ENCODE peak calls at places on chromosomes 1 and 21, in four cellular contexts. N is activated CD8-positive, alpha-beta memory T cell treated with anti-CD3 and anti-CD28 coated beads for 1 hour; H is nucleus accumbens; A is NB4. Q is an unnamed sample.

GRCh38 chr1:168288311-168289052 is 7.8 kb downstream of the TBX19 start:
- DNase-seq in N (no peak), H (no peak), A (no peak), Q (no peak)

GRCh38 chr21:44931501-44932365 is 8.1 kb upstream of the SLX9 start:
- DNase-seq in N (no peak), H (no peak), A (no peak), Q (no peak)

GRCh38 chr1:4754816-4755215 is 100.4 kb downstream of the AJAP1 start:
- DNase-seq in N (no peak), H (no peak), A (peak; percentile 36), Q (no peak)

GRCh38 chr1:158148458-158148857 is 32.2 kb upstream of the CD1D start:
- DNase-seq in N (no peak), H (no peak), A (peak; percentile 25), Q (no peak)

GRCh38 chr1:38527373-38527966 is 332.1 kb downstream of the RRAGC start:
- DNase-seq in N (peak; percentile 3), H (no peak), A (no peak), Q (peak; percentile 41)

GRCh38 chr1:113581323-113581722 is 178.0 kb downstream of the PHTF1 start:
- DNase-seq in N (no peak), H (no peak), A (no peak), Q (no peak)

GRCh38 chr1:202154148-202154765 is 6.1 kb downstream of the PTPN7 start:
- DNase-seq in N (no peak), H (no peak), A (no peak), Q (no peak)

GRCh38 chr1:79190074-79190473 is 183.5 kb upstream of the ADGRL4 start:
- DNase-seq in N (no peak), H (no peak), A (no peak), Q (no peak)

GRCh38 chr1:11238311-11238710 is 24.0 kb downstream of the MTOR start:
- DNase-seq in N (no peak), H (no peak), A (no peak), Q (no peak)

GRCh38 chr1:165666152-165666551 is 32.2 kb downstream of the ALDH9A1 start:
- DNase-seq in N (no peak), H (no peak), A (peak; percentile 77), Q (no peak)

GRCh38 chr21:43585514-43585913 is 73.8 kb downstream of the HSF2BP start:
- DNase-seq in N (no peak), H (no peak), A (no peak), Q (no peak)

GRCh38 chr1:151799179-151800022 is 5.8 kb downstream of the LINGO4 start:
- DNase-seq in N (no peak), H (peak; percentile 13), A (no peak), Q (no peak)

Q was measured in LoVo.